ENCODE peak calls at places on chromosomes 3 and 15, in four cellular contexts. X is K562, Y is HepG2, C is GM12878. B is an unnamed sample.

GRCh38 chr3:30941342-30941741 is 46.9 kb upstream of the GADL1 start:
- DNase-seq in X (no peak), Y (no peak), C (no peak), B (no peak)

GRCh38 chr15:51229907-51230328 is 108.5 kb downstream of the CYP19A1 start:
- DNase-seq in X (peak), Y (peak), C (no peak), B (no peak)

GRCh38 chr3:21294768-21295167 is 456.2 kb downstream of the ZNF385D start:
- DNase-seq in X (no peak), Y (no peak), C (no peak), B (no peak)

GRCh38 chr3:102415553-102415952 is 19.3 kb upstream of the ZPLD1 start:
- DNase-seq in X (no peak), Y (no peak), C (no peak), B (no peak)

GRCh38 chr3:81980566-81981494 is 219.4 kb upstream of the GBE1 start:
- DNase-seq in X (no peak), Y (no peak), C (no peak), B (no peak)

GRCh38 chr3:116306720-116307119 is 138.6 kb downstream of the LSAMP start:
- DNase-seq in X (no peak), Y (no peak), C (no peak), B (no peak)

GRCh38 chr3:24339266-24339825 is 155.3 kb downstream of the THRB start:
- DNase-seq in X (no peak), Y (no peak), C (no peak), B (no peak)

GRCh38 chr15:48536681-48537091 is 108.8 kb downstream of the FBN1 start:
- DNase-seq in X (no peak), Y (no peak), C (no peak), B (no peak)

GRCh38 chr15:44101286-44101685 is 93.8 kb downstream of the FRMD5 start:
- DNase-seq in X (no peak), Y (no peak), C (no peak), B (no peak)

GRCh38 chr3:55416381-55416821 is 70.7 kb downstream of the WNT5A start:
- DNase-seq in X (no peak), Y (no peak), C (no peak), B (no peak)

GRCh38 chr3:177150970-177151627 is 46.2 kb downstream of the TBL1XR1 start:
- DNase-seq in X (peak), Y (peak), C (peak), B (no peak)

GRCh38 chr3:52774901-52775864 is 2.2 kb upstream of the ITIH1 start:
- DNase-seq in X (no peak), Y (peak), C (no peak), B (no peak)

GRCh38 chr3:52533623-52534280 is at the start of gene NT5DC2:
- DNase-seq in X (peak), Y (peak), C (no peak), B (peak)

GRCh38 chr15:35440265-35440664 is 105.7 kb downstream of the DPH6 start:
- DNase-seq in X (no peak), Y (no peak), C (no peak), B (no peak)

GRCh38 chr3:9142346-9142745 is 107.1 kb downstream of the SRGAP3 start:
- DNase-seq in X (no peak), Y (no peak), C (no peak), B (no peak)

GRCh38 chr3:133868166-133868565 is 27.5 kb downstream of the RAB6B start:
- DNase-seq in X (no peak), Y (no peak), C (no peak), B (no peak)

GRCh38 chr3:148600902-148601765 is 96.6 kb upstream of the AGTR1 start:
- DNase-seq in X (no peak), Y (peak), C (no peak), B (no peak)

GRCh38 chr3:105944721-105945120 is 75.9 kb upstream of the CBLB start:
- DNase-seq in X (no peak), Y (peak), C (no peak), B (no peak)

GRCh38 chr3:121481116-121481895 is 64.5 kb downstream of the POLQ start:
- DNase-seq in X (no peak), Y (no peak), C (no peak), B (no peak)

GRCh38 chr3:13506680-13507079 is 26.6 kb downstream of the HDAC11 start:
- DNase-seq in X (no peak), Y (no peak), C (no peak), B (no peak)
- TF ChIP-seq CBX5 in X (no peak), Y (no peak), C (no peak), B (no peak)

DNA sequence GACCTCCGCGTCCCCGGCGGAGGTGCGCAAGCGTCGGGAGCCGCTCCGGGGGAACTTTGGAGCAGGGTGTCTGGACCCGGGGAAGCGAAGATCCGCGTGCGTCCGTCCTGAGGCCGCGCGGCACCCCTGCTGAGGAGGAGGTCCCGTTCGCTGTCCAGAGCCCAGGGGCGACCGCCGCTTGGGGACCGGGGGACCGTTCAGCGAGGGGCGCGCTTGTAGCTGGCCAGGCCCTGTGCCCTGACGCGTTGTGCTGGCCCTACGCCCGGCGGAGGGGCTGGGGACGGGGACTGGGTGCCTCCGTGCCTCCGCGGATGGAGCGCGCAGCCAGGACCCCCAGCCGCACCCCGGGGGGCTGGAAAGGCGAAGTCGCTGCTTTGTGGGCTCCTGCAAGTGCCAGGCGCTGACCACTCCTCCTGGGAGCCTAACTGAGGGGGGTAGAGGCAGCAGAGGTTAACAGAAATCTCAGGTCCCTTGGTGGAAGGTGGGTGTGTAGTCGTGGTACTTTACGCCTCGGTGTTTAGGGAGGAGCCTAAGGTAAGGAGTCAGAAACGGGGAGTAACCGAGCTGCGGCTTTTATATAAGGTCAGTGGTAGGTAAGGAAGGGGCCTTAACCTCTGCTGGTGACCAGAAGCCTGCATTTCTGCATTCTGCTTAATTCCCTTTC is at the start of gene PPARG:
- DNase-seq in X (no peak), Y (peak), C (no peak), B (peak)
- TF ChIP-seq CBX5 in X (no peak), Y (no peak), C (no peak), B (no peak)

GRCh38 chr15:65385868-65386253 is 8.1 kb upstream of the IGDCC3 start:
- DNase-seq in X (no peak), Y (no peak), C (no peak), B (no peak)
- TF ChIP-seq CBX5 in X (no peak), Y (no peak), C (no peak), B (no peak)

GRCh38 chr3:43620953-43621405 is 832 bp downstream of the ANO10 start:
- DNase-seq in X (peak), Y (no peak), C (no peak), B (no peak)
- TF ChIP-seq CBX5 in X (no peak), Y (no peak), C (no peak), B (no peak)

GRCh38 chr3:16864610-16865313 is 20.0 kb upstream of the PLCL2 start:
- DNase-seq in X (no peak), Y (peak), C (no peak), B (no peak)

GRCh38 chr3:16866447-16867025 is 18.2 kb upstream of the PLCL2 start:
- DNase-seq in X (no peak), Y (no peak), C (no peak), B (no peak)

GRCh38 chr3:16865335-16865734 is 19.4 kb upstream of the PLCL2 start:
- DNase-seq in X (no peak), Y (no peak), C (no peak), B (no peak)

GRCh38 chr3:16860234-16860633 is 24.5 kb upstream of the PLCL2 start:
- DNase-seq in X (no peak), Y (no peak), C (no peak), B (no peak)

GRCh38 chr3:16861432-16861831 is 23.3 kb upstream of the PLCL2 start:
- DNase-seq in X (no peak), Y (no peak), C (no peak), B (no peak)
- TF ChIP-seq CBX5 in X (no peak), Y (no peak), C (no peak), B (no peak)

DNA sequence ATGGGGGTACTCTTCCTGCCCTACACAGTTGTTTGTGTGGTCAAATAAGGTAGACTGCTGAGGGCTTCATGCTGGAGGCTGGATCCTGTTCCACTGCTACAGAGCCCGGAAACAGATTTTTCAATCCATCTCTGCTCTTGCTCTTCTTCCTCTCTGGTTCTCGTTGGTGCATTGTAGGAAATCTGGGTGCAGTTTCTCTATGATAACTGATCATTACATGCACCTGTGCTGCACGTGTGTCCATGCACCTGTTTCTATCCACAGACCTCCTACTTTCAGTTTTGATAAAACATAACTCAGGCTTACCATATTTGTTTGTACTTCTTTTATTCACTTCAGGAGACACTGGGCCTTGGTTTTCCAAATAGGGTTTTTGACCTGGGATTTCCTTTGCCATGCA is 21.3 kb downstream of the MINAR1 start:
- DNase-seq in X (no peak), Y (no peak), C (no peak), B (no peak)
- TF ChIP-seq CBX5 in X (no peak), Y (no peak), C (no peak), B (no peak)